ENCODE peak calls at places on chromosomes 4 and X, in four cellular contexts. H is sigmoid colon, R is mucosa of descending colon, Y is lower lobe of right lung. N is an unnamed sample. For H3K4me1, the result is how much of the 10 kb centered on the place peaks cover.

GRCh38 chrX:11214346-11215190 is 78.6 kb upstream of the AMELX start:
- DNase-seq in H (no peak), R (no peak), Y (no peak), N (no peak)

GRCh38 chr4:186669735-186670134 is 53.9 kb downstream of the FAT1 start:
- DNase-seq in H (no peak), R (no peak), Y (no peak), N (no peak)

GRCh38 chrX:137427061-137427778 is 138.7 kb upstream of the ZIC3 start:
- DNase-seq in H (no peak), R (no peak), Y (no peak), N (no peak)

GRCh38 chr4:156638332-156638731 is 333.3 kb downstream of the PDGFC start:
- DNase-seq in H (no peak), R (no peak), Y (no peak), N (no peak)

GRCh38 chrX:105461013-105461412 is 240.5 kb upstream of the TEX13A start:
- DNase-seq in H (no peak), R (no peak), Y (no peak), N (no peak)

GRCh38 chrX:131745942-131746489 is 202.1 kb downstream of the OR13H1 start:
- DNase-seq in H (no peak), R (no peak), Y (no peak), N (no peak)

GRCh38 chr4:104494822-104495559 is at the start of gene CXXC4:
- DNase-seq in H (peak), R (peak), Y (peak), N (peak)

GRCh38 chrX:47562615-47563243 is 1.7 kb downstream of the ARAF start:
- DNase-seq in H (no peak), R (no peak), Y (no peak), N (no peak)

GRCh38 chrX:4150259-4150658 is 436.8 kb upstream of the PRKX start:
- DNase-seq in H (no peak), R (no peak), Y (no peak), N (no peak)

GRCh38 chr4:109499513-109499912 is 60.5 kb upstream of the MCUB start:
- DNase-seq in H (no peak), R (no peak), Y (no peak), N (no peak)

GRCh38 chr4:186724861-186725419 is 1.3 kb upstream of the FAT1 start:
- DNase-seq in H (no peak), R (peak), Y (no peak), N (no peak)

GRCh38 chr4:186845137-186845842 is 121.6 kb upstream of the FAT1 start:
- DNase-seq in H (peak), R (peak), Y (no peak), N (no peak)

GRCh38 chr4:144658908-144659307 is 13.0 kb downstream of the HHIP start:
- DNase-seq in H (no peak), R (no peak), Y (no peak), N (no peak)

GRCh38 chrX:874061-874460 is 243.5 kb downstream of the SHOX start:
- DNase-seq in H (no peak), R (no peak), Y (no peak), N (no peak)

GRCh38 chr4:13544556-13545393 is 467 bp upstream of the NKX3-2 start:
- DNase-seq in H (peak), R (peak), Y (peak), N (peak)

GRCh38 chr4:141387299-141387698 is 166.6 kb downstream of the ZNF330 start:
- DNase-seq in H (no peak), R (no peak), Y (no peak), N (no peak)

GRCh38 chr4:52051213-52051614 is at the start of gene SPATA18:
- DNase-seq in H (peak), R (peak), Y (peak), N (peak)

GRCh38 chr4:16264798-16265197 is 38.5 kb upstream of the TAPT1 start:
- DNase-seq in H (no peak), R (no peak), Y (no peak), N (no peak)

GRCh38 chr4:6199344-6199921 is 916 bp downstream of the JAKMIP1 start:
- DNase-seq in H (no peak), R (no peak), Y (no peak), N (no peak)

GRCh38 chr4:117064297-117064696 is 21.1 kb downstream of the TRAM1L1 start:
- DNase-seq in H (no peak), R (no peak), Y (no peak), N (no peak)

GRCh38 chrX:151981129-151981528 is 6.7 kb upstream of the GABRE start:
- DNase-seq in H (no peak), R (no peak), Y (no peak), N (no peak)

GRCh38 chr4:98181815-98182214 is 38.5 kb upstream of the STPG2 start:
- DNase-seq in H (no peak), R (no peak), Y (no peak), N (no peak)

GRCh38 chr4:61210186-61210939 is 10.2 kb downstream of the ADGRL3 start:
- DNase-seq in H (no peak), R (no peak), Y (no peak), N (no peak)

GRCh38 chr4:154490589-154491340 is 834 bp downstream of the DCHS2 start:
- DNase-seq in H (peak), R (peak), Y (no peak), N (no peak)

GRCh38 chr4:17712166-17712565 is 69.3 kb downstream of the FAM184B start:
- DNase-seq in H (no peak), R (no peak), Y (no peak), N (no peak)

GRCh38 chr4:184430163-184430562 is 44.2 kb downstream of the IRF2 start:
- DNase-seq in H (no peak), R (no peak), Y (no peak), N (no peak)
- H3K4me1 ChIP-seq in H (under half), R (under half), Y (under half), N (under half)

GRCh38 chrX:30301203-30301602 is 8.0 kb downstream of the NR0B1 start:
- DNase-seq in H (no peak), R (no peak), Y (no peak), N (no peak)

GRCh38 chrX:30301977-30302376 is 7.2 kb downstream of the NR0B1 start:
- DNase-seq in H (no peak), R (no peak), Y (no peak), N (no peak)

DNA sequence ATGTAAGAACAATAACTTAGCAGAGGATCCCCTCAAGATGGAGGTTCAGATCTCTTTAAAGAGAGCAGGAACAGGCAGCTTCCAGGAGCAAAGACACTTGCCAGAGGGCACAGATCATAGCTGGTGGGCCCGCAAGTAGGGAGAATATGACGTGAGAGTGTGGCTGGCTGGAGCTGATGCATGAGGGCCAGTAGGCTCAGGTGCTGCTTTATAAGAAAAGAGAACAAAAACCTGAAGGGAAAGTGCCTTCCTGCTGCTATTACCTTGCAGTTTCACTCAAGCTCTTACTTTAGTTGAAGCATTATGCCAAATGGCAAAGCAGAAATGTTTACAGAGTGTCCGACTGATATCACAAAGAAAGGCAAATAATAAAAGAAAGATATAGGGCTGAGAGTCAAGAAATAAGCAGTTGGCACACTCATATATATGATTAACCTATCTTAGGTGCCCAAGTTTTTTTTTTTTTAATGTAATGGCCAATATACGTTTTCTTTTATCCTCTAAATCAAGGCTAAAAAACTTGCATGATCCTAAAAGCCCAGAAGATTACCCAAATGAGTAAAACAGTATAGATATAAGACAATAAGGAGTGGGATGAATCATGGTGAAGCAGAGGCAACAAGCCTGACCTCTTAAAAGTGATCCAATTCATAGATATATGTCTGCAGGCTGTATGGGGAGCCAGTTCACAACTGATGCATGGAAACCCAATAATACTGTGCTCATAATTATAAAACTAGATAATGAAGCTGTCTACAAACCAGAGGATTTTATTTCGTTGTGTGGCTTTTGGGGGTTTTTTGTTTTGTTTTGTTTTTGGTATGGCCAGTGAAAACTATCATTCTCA is 12.6 kb downstream of the NR0B1 start:
- DNase-seq in H (no peak), R (no peak), Y (no peak), N (no peak)
- H3K4me1 ChIP-seq in H (under half), R (under half), Y (under half), N (under half)

GRCh38 chr4:168608771-168609170 is 111.9 kb downstream of the PALLD start:
- DNase-seq in H (no peak), R (no peak), Y (no peak), N (no peak)
- H3K4me1 ChIP-seq in H (under half), R (under half), Y (under half), N (under half)

GRCh38 chr4:139973015-139973414 is 181.0 kb downstream of the MAML3 start:
- DNase-seq in H (no peak), R (no peak), Y (no peak), N (no peak)

GRCh38 chr4:139978692-139979091 is 175.3 kb downstream of the MAML3 start:
- DNase-seq in H (no peak), R (no peak), Y (no peak), N (no peak)

GRCh38 chr4:139973611-139974010 is 180.4 kb downstream of the MAML3 start:
- DNase-seq in H (no peak), R (no peak), Y (no peak), N (no peak)

GRCh38 chr4:139977838-139978604 is 176.0 kb downstream of the MAML3 start:
- DNase-seq in H (no peak), R (no peak), Y (no peak), N (no peak)

GRCh38 chr4:139975830-139976272 is 178.1 kb downstream of the MAML3 start:
- DNase-seq in H (no peak), R (no peak), Y (no peak), N (no peak)
- H3K4me1 ChIP-seq in H (under half), R (under half), Y (half or more), N (under half)

GRCh38 chr4:168852933-168853713 is 156.9 kb downstream of the CBR4 start:
- DNase-seq in H (no peak), R (no peak), Y (no peak), N (no peak)
- H3K4me1 ChIP-seq in H (half or more), R (under half), Y (half or more), N (half or more)

DNA sequence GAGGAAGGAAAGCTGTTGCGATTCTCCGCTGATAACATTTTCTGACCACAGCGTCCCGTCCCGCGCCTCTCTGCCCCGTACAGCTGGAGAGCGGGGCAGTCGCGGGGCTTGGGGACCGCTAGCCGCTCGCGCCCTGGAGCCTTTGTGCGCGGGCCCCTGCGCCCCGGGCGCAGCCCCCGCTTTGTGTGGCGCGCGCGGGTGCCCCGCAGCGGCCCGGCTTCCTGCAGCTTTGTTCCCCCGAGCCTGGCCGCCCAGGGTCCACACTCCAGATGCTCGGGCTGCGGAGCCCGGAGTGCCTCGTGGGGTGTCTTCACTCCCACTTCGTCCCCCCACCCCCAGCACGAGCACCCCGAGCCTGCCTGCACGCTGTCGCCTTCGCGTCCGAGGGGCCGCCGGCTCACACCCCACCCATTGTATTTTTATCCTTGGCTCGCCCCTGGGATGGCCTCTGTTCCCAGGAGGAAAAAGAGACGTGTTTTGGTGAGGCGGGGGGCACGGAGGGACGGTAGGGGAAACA is 535 bp downstream of the TMEM131L start:
- DNase-seq in H (no peak), R (peak), Y (no peak), N (no peak)
- H3K4me1 ChIP-seq in H (half or more), R (under half), Y (under half), N (half or more)

N was measured in stomach.